ENCODE peak calls at places on chromosomes 6 and 20, in seven cellular contexts. B is COR-L47; L is memory B cell; P is HFF-Myc; N is HTR-8/SVneo; O is fibroblast of lung; G is stimulated activated CD4-positive, alpha-beta T cell treated with anti-CD3 and anti-CD28 coated beads, Interleukin-1b, Interleukin-23, amount 100 ng/mL, for 48 hours. W is an unnamed sample.
A peak's percentile ranks its signal among the peaks of the same experiment; 100 is the strongest.

GRCh38 chr6:149642829-149643580 is 5.5 kb downstream of the KATNA1 start:
- DNase-seq in B (no peak), P (no peak), O (peak; percentile 42), L (no peak), N (no peak), G (no peak), W (no peak)

GRCh38 chr6:164246082-164246481 is 831.6 kb downstream of the QKI start:
- DNase-seq in L (no peak), N (no peak), G (no peak), P (no peak), O (no peak), B (no peak), W (no peak)

GRCh38 chr6:79302341-79302740 is 67.9 kb upstream of the HMGN3 start:
- DNase-seq in B (no peak), L (no peak), O (no peak), G (no peak), N (no peak), P (no peak), W (no peak)

GRCh38 chr6:34795836-34796425 is 4.0 kb downstream of the BLTP3A start:
- DNase-seq in B (no peak), L (no peak), O (peak; percentile 59), G (no peak), N (no peak), P (no peak), W (no peak)

GRCh38 chr6:41723178-41723935 is 12.1 kb downstream of the TFEB start:
- DNase-seq in P (no peak), G (no peak), O (peak; percentile 89), L (peak; percentile 68), N (peak; percentile 94), B (no peak), W (peak; percentile 51)

GRCh38 chr20:59835057-59835447 is 98.4 kb downstream of the SYCP2 start:
- DNase-seq in P (no peak), G (no peak), O (peak; percentile 13), L (no peak), B (peak; percentile 75), N (peak; percentile 8), W (no peak)

GRCh38 chr20:58131581-58132142 is 96.8 kb downstream of the ANKRD60 start:
- DNase-seq in N (peak; percentile 95), G (no peak), P (peak; percentile 81), O (peak; percentile 89), B (peak; percentile 40), L (no peak), W (peak; percentile 22)

GRCh38 chr6:163260111-163260895 is 154.2 kb upstream of the QKI start:
- DNase-seq in B (peak; percentile 10), L (no peak), G (no peak), P (no peak), O (peak; percentile 41), N (no peak), W (no peak)

GRCh38 chr20:50068041-50068651 is 44.8 kb downstream of the UBE2V1 start:
- DNase-seq in B (no peak), N (no peak), P (no peak), G (no peak), L (no peak), O (no peak), W (no peak)

GRCh38 chr6:136517002-136517401 is 33.2 kb downstream of the MAP7 start:
- DNase-seq in O (no peak), G (no peak), N (no peak), L (no peak), P (no peak), B (no peak), W (no peak)

GRCh38 chr6:3045369-3045768 is 22.9 kb upstream of the RIPK1 start:
- DNase-seq in L (no peak), B (peak; percentile 91), P (no peak), O (no peak), N (no peak), G (no peak), W (no peak)

GRCh38 chr20:44942264-44942973 is 17.8 kb downstream of the TOMM34 start:
- DNase-seq in L (no peak), G (no peak), N (no peak), B (no peak), P (no peak), O (no peak), W (no peak)

GRCh38 chr6:79030023-79030422 is 48.0 kb downstream of the PHIP start:
- DNase-seq in O (no peak), G (no peak), B (no peak), L (no peak), P (no peak), N (no peak), W (no peak)

GRCh38 chr20:6269163-6269873 is 146.5 kb upstream of the FERMT1 start:
- DNase-seq in O (no peak), N (no peak), B (no peak), L (no peak), P (no peak), G (no peak), W (no peak)

GRCh38 chr20:10715035-10715434 is 41.2 kb upstream of the JAG1 start:
- DNase-seq in P (no peak), G (no peak), N (no peak), L (no peak), O (peak; percentile 73), B (no peak), W (peak; percentile 21)

GRCh38 chr20:52049001-52049731 is 142.4 kb downstream of the ZFP64 start:
- DNase-seq in B (no peak), L (no peak), N (no peak), O (peak; percentile 52), G (no peak), P (no peak), W (no peak)

GRCh38 chr6:78799682-78800081 is 67.7 kb upstream of the IRAK1BP1 start:
- DNase-seq in O (no peak), L (no peak), G (no peak), B (no peak), N (no peak), P (no peak), W (no peak)

GRCh38 chr6:133888931-133889556 is at the start of gene TCF21:
- DNase-seq in G (no peak), B (no peak), P (no peak), L (no peak), N (peak; percentile 59), O (peak; percentile 49), W (no peak)

GRCh38 chr6:168799067-168799466 is 358.1 kb downstream of the SMOC2 start:
- DNase-seq in P (no peak), N (no peak), B (no peak), O (no peak), L (no peak), G (no peak), W (no peak)

GRCh38 chr6:27752038-27752885 is 159.9 kb downstream of the OR2B2 start:
- DNase-seq in L (peak; percentile 40), G (peak; percentile 35), P (peak; percentile 67), O (peak; percentile 70), B (peak; percentile 74), N (peak; percentile 65), W (peak; percentile 47)

GRCh38 chr6:111280445-111280844 is 193.1 kb downstream of the SLC16A10 start:
- DNase-seq in G (no peak), B (no peak), L (no peak), O (peak; percentile 45), N (no peak), P (no peak), W (no peak)

GRCh38 chr20:58650181-58650775 is 805 bp upstream of the STX16 start:
- DNase-seq in G (peak; percentile 26), L (peak; percentile 46), N (no peak), P (no peak), O (peak; percentile 24), B (no peak), W (no peak)

GRCh38 chr20:17654649-17655285 is 27.3 kb downstream of the RRBP1 start:
- DNase-seq in P (no peak), G (no peak), O (peak; percentile 38), B (no peak), L (no peak), N (peak; percentile 42), W (no peak)

GRCh38 chr6:146339716-146340115 is 203.9 kb upstream of the RAB32 start:
- DNase-seq in O (peak; percentile 83), P (peak; percentile 36), N (no peak), G (no peak), B (no peak), L (no peak), W (no peak)